ENCODE peak calls at places on chromosomes 1 and 21, in four cellular contexts. H, U, Y and L are unnamed samples.

GRCh38 chr1:22790232-22791008 is 79.8 kb downstream of the EPHB2 start:
- DNase-seq in H (no peak), Y (peak), U (no peak), L (no peak)

GRCh38 chr1:4975856-4976255 is 321.4 kb downstream of the AJAP1 start:
- DNase-seq in Y (no peak), U (no peak), H (no peak), L (no peak)

GRCh38 chr21:14080040-14080763 is 130.6 kb downstream of the LIPI start:
- DNase-seq in H (no peak), Y (peak), U (no peak), L (no peak)

GRCh38 chr1:196623079-196623478 is 14.8 kb upstream of the KCNT2 start:
- DNase-seq in H (no peak), Y (no peak), U (no peak), L (no peak)

GRCh38 chr1:87154351-87154750 is 174.3 kb upstream of the LMO4 start:
- DNase-seq in Y (no peak), U (no peak), H (no peak), L (no peak)

GRCh38 chr1:183761871-183762270 is 43.0 kb upstream of the RGL1 start:
- DNase-seq in Y (no peak), U (no peak), H (no peak), L (no peak)

GRCh38 chr21:15029077-15029476 is 35.7 kb downstream of the NRIP1 start:
- DNase-seq in U (no peak), Y (no peak), H (no peak), L (no peak)

GRCh38 chr1:99456536-99456935 is 189.4 kb upstream of the PALMD start:
- DNase-seq in Y (no peak), H (no peak), U (no peak), L (no peak)

GRCh38 chr1:212225416-212225815 is 59.8 kb upstream of the PPP2R5A start:
- DNase-seq in H (peak), Y (no peak), U (peak), L (no peak)

GRCh38 chr1:6545276-6545934 is 8.9 kb downstream of the NOL9 start:
- DNase-seq in U (no peak), Y (no peak), H (peak), L (no peak)

GRCh38 chr21:37700641-37701202 is 215.5 kb downstream of the KCNJ6 start:
- DNase-seq in Y (peak), H (no peak), U (no peak), L (no peak)

GRCh38 chr1:166237675-166238074 is 70.9 kb upstream of the FAM78B start:
- DNase-seq in U (no peak), Y (no peak), H (no peak), L (no peak)

GRCh38 chr1:38892976-38893375 is 11.6 kb upstream of the GJA9 start:
- DNase-seq in H (no peak), Y (no peak), U (no peak), L (no peak)

GRCh38 chr1:40421348-40421693 is 29.0 kb upstream of the ZFP69B start:
- DNase-seq in U (no peak), Y (no peak), H (no peak), L (no peak)

GRCh38 chr1:77039739-77040138 is 172.5 kb downstream of the ST6GALNAC5 start:
- DNase-seq in H (no peak), Y (no peak), U (no peak), L (no peak)

GRCh38 chr1:88873737-88874374 is 17.5 kb downstream of the GTF2B start:
- DNase-seq in U (no peak), Y (no peak), H (no peak), L (no peak)